ENCODE peak calls at places on chromosomes 5 and 9, in nine cellular contexts. One of them, this sample, is unnamed.

GRCh38 chr9:29397148-29397547 is 1823.9 kb upstream of the C9orf72 start:
- DNase-seq in endodermal cell: no peak
- DNase-seq in fibroblast of the aortic adventitia: no peak
- DNase-seq in IMR-90: no peak
- DNase-seq in tibial nerve: no peak
- DNase-seq in colonic mucosa: no peak
- DNase-seq in activated CD8-positive, alpha-beta T cell treated with anti-CD3 and anti-CD28 coated beads for 36 hours: no peak
- DNase-seq in sigmoid colon: no peak
- DNase-seq in GM20000: no peak
- DNase-seq in this sample: no peak

GRCh38 chr5:31481531-31481930 is 50.4 kb downstream of the DROSHA start:
- DNase-seq in endodermal cell: no peak
- DNase-seq in fibroblast of the aortic adventitia: no peak
- DNase-seq in IMR-90: peak; percentile 55
- DNase-seq in tibial nerve: no peak
- DNase-seq in colonic mucosa: no peak
- DNase-seq in activated CD8-positive, alpha-beta T cell treated with anti-CD3 and anti-CD28 coated beads for 36 hours: no peak
- DNase-seq in sigmoid colon: no peak
- DNase-seq in GM20000: no peak
- DNase-seq in this sample: no peak

GRCh38 chr9:88418715-88419540 is 30.7 kb downstream of the SPIN1 start:
- DNase-seq in endodermal cell: peak; percentile 53
- DNase-seq in fibroblast of the aortic adventitia: peak; percentile 31
- DNase-seq in IMR-90: no peak
- DNase-seq in tibial nerve: no peak
- DNase-seq in colonic mucosa: no peak
- DNase-seq in activated CD8-positive, alpha-beta T cell treated with anti-CD3 and anti-CD28 coated beads for 36 hours: peak; percentile 64
- DNase-seq in sigmoid colon: no peak
- DNase-seq in GM20000: no peak
- DNase-seq in this sample: no peak

GRCh38 chr5:1005904-1006655 is 2.5 kb upstream of the NKD2 start:
- DNase-seq in endodermal cell: peak; percentile 39
- DNase-seq in fibroblast of the aortic adventitia: no peak
- DNase-seq in IMR-90: no peak
- DNase-seq in tibial nerve: no peak
- DNase-seq in colonic mucosa: peak; percentile 17
- DNase-seq in activated CD8-positive, alpha-beta T cell treated with anti-CD3 and anti-CD28 coated beads for 36 hours: no peak
- DNase-seq in sigmoid colon: peak; percentile 51
- DNase-seq in GM20000: peak; percentile 35
- DNase-seq in this sample: no peak

GRCh38 chr5:127088226-127088625 is 14.9 kb upstream of the C5orf63 start:
- DNase-seq in endodermal cell: no peak
- DNase-seq in fibroblast of the aortic adventitia: peak; percentile 98
- DNase-seq in IMR-90: peak; percentile 97
- DNase-seq in tibial nerve: no peak
- DNase-seq in colonic mucosa: peak; percentile 29
- DNase-seq in activated CD8-positive, alpha-beta T cell treated with anti-CD3 and anti-CD28 coated beads for 36 hours: no peak
- DNase-seq in sigmoid colon: no peak
- DNase-seq in GM20000: no peak
- DNase-seq in this sample: no peak

GRCh38 chr9:76717611-76718010 is 46.6 kb upstream of the PCA3 start:
- DNase-seq in endodermal cell: no peak
- DNase-seq in fibroblast of the aortic adventitia: peak; percentile 41
- DNase-seq in IMR-90: peak; percentile 4
- DNase-seq in tibial nerve: no peak
- DNase-seq in colonic mucosa: no peak
- DNase-seq in activated CD8-positive, alpha-beta T cell treated with anti-CD3 and anti-CD28 coated beads for 36 hours: no peak
- DNase-seq in sigmoid colon: no peak
- DNase-seq in GM20000: no peak
- DNase-seq in this sample: no peak

GRCh38 chr5:158154226-158155005 is 295.5 kb upstream of the CLINT1 start:
- DNase-seq in endodermal cell: no peak
- DNase-seq in fibroblast of the aortic adventitia: peak; percentile 89
- DNase-seq in IMR-90: peak; percentile 50
- DNase-seq in tibial nerve: no peak
- DNase-seq in colonic mucosa: no peak
- DNase-seq in activated CD8-positive, alpha-beta T cell treated with anti-CD3 and anti-CD28 coated beads for 36 hours: no peak
- DNase-seq in sigmoid colon: peak; percentile 80
- DNase-seq in GM20000: no peak
- DNase-seq in this sample: no peak

GRCh38 chr5:179274321-179275315 is 70.6 kb downstream of the ADAMTS2 start:
- DNase-seq in endodermal cell: no peak
- DNase-seq in fibroblast of the aortic adventitia: no peak
- DNase-seq in IMR-90: no peak
- DNase-seq in tibial nerve: no peak
- DNase-seq in colonic mucosa: no peak
- DNase-seq in activated CD8-positive, alpha-beta T cell treated with anti-CD3 and anti-CD28 coated beads for 36 hours: no peak
- DNase-seq in sigmoid colon: peak; percentile 60
- DNase-seq in GM20000: no peak
- DNase-seq in this sample: no peak

GRCh38 chr5:9197881-9198260 is 348.0 kb downstream of the SEMA5A start:
- DNase-seq in endodermal cell: no peak
- DNase-seq in fibroblast of the aortic adventitia: no peak
- DNase-seq in IMR-90: peak; percentile 70
- DNase-seq in tibial nerve: no peak
- DNase-seq in colonic mucosa: no peak
- DNase-seq in activated CD8-positive, alpha-beta T cell treated with anti-CD3 and anti-CD28 coated beads for 36 hours: no peak
- DNase-seq in sigmoid colon: no peak
- DNase-seq in GM20000: peak; percentile 56
- DNase-seq in this sample: peak; percentile 59

GRCh38 chr9:96073531-96074284 is 198.2 kb downstream of the ERCC6L2 start:
- DNase-seq in endodermal cell: peak; percentile 62
- DNase-seq in fibroblast of the aortic adventitia: no peak
- DNase-seq in IMR-90: no peak
- DNase-seq in tibial nerve: no peak
- DNase-seq in colonic mucosa: no peak
- DNase-seq in activated CD8-positive, alpha-beta T cell treated with anti-CD3 and anti-CD28 coated beads for 36 hours: no peak
- DNase-seq in sigmoid colon: no peak
- DNase-seq in GM20000: no peak
- DNase-seq in this sample: no peak

GRCh38 chr5:82513739-82514138 is 235.6 kb upstream of the RPS23 start:
- DNase-seq in endodermal cell: peak; percentile 66
- DNase-seq in fibroblast of the aortic adventitia: no peak
- DNase-seq in IMR-90: no peak
- DNase-seq in tibial nerve: no peak
- DNase-seq in colonic mucosa: no peak
- DNase-seq in activated CD8-positive, alpha-beta T cell treated with anti-CD3 and anti-CD28 coated beads for 36 hours: no peak
- DNase-seq in sigmoid colon: no peak
- DNase-seq in GM20000: no peak
- DNase-seq in this sample: no peak

GRCh38 chr5:146836226-146836842 is 42.2 kb downstream of the PPP2R2B start:
- DNase-seq in endodermal cell: no peak
- DNase-seq in fibroblast of the aortic adventitia: no peak
- DNase-seq in IMR-90: no peak
- DNase-seq in tibial nerve: no peak
- DNase-seq in colonic mucosa: no peak
- DNase-seq in activated CD8-positive, alpha-beta T cell treated with anti-CD3 and anti-CD28 coated beads for 36 hours: no peak
- DNase-seq in sigmoid colon: no peak
- DNase-seq in GM20000: no peak
- DNase-seq in this sample: no peak

GRCh38 chr5:7856855-7857254 is 5.9 kb upstream of the CFAP90 start:
- DNase-seq in endodermal cell: peak; percentile 79
- DNase-seq in fibroblast of the aortic adventitia: peak; percentile 40
- DNase-seq in IMR-90: peak; percentile 28
- DNase-seq in tibial nerve: no peak
- DNase-seq in colonic mucosa: no peak
- DNase-seq in activated CD8-positive, alpha-beta T cell treated with anti-CD3 and anti-CD28 coated beads for 36 hours: peak; percentile 24
- DNase-seq in sigmoid colon: no peak
- DNase-seq in GM20000: peak; percentile 34
- DNase-seq in this sample: peak; percentile 32

GRCh38 chr9:136996361-136997281 is at the start of gene CLIC3:
- DNase-seq in endodermal cell: peak; percentile 85
- DNase-seq in fibroblast of the aortic adventitia: peak; percentile 52
- DNase-seq in IMR-90: no peak
- DNase-seq in tibial nerve: no peak
- DNase-seq in colonic mucosa: peak; percentile 81
- DNase-seq in activated CD8-positive, alpha-beta T cell treated with anti-CD3 and anti-CD28 coated beads for 36 hours: peak; percentile 66
- DNase-seq in sigmoid colon: no peak
- DNase-seq in GM20000: no peak
- DNase-seq in this sample: no peak

GRCh38 chr9:77910216-77910615 is 121.4 kb downstream of the GNAQ start:
- DNase-seq in endodermal cell: no peak
- DNase-seq in fibroblast of the aortic adventitia: no peak
- DNase-seq in IMR-90: no peak
- DNase-seq in tibial nerve: no peak
- DNase-seq in colonic mucosa: no peak
- DNase-seq in activated CD8-positive, alpha-beta T cell treated with anti-CD3 and anti-CD28 coated beads for 36 hours: no peak
- DNase-seq in sigmoid colon: no peak
- DNase-seq in GM20000: no peak
- DNase-seq in this sample: no peak

GRCh38 chr5:171158581-171158980 is 150.5 kb upstream of the TLX3 start:
- DNase-seq in endodermal cell: no peak
- DNase-seq in fibroblast of the aortic adventitia: no peak
- DNase-seq in IMR-90: no peak
- DNase-seq in tibial nerve: no peak
- DNase-seq in colonic mucosa: no peak
- DNase-seq in activated CD8-positive, alpha-beta T cell treated with anti-CD3 and anti-CD28 coated beads for 36 hours: no peak
- DNase-seq in sigmoid colon: no peak
- DNase-seq in GM20000: no peak
- DNase-seq in this sample: no peak

GRCh38 chr5:6682239-6682638 is 31.0 kb upstream of the TENT4A start:
- DNase-seq in endodermal cell: peak; percentile 69
- DNase-seq in fibroblast of the aortic adventitia: no peak
- DNase-seq in IMR-90: no peak
- DNase-seq in tibial nerve: no peak
- DNase-seq in colonic mucosa: no peak
- DNase-seq in activated CD8-positive, alpha-beta T cell treated with anti-CD3 and anti-CD28 coated beads for 36 hours: no peak
- DNase-seq in sigmoid colon: no peak
- DNase-seq in GM20000: no peak
- DNase-seq in this sample: no peak

DNA sequence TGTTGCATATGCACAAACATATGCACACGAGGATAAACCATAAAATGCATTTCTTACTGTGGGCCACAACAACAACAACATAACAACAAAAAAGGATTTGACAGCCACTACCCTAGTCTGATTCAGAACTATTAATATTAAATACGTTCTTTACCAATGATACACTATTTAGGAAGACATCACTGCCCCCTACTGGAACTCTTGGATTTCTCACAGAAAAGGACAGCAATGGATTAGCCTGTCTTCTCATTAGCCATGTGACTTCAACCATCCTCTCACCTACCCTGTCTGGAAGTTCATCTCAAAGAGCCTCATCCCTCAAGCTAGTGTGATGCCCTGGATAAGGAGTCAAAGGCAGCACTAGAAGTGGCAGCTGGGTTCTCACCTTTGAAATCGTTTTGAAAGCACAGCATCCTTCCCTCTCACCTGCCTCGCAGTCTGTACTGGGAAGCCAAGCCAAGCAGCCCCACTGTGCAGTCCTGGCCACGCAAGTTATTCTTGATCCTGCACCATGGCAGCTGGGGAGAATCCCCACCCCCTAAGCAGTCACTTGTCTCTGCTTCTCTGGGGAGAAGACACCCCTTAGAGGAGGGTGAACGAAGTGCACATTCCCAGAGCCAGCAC is 64.6 kb downstream of the SH3TC2 start:
- DNase-seq in endodermal cell: peak; percentile 69
- DNase-seq in fibroblast of the aortic adventitia: peak; percentile 81
- DNase-seq in IMR-90: peak; percentile 75
- DNase-seq in tibial nerve: no peak
- DNase-seq in colonic mucosa: peak; percentile 60
- DNase-seq in activated CD8-positive, alpha-beta T cell treated with anti-CD3 and anti-CD28 coated beads for 36 hours: peak; percentile 25
- DNase-seq in sigmoid colon: no peak
- DNase-seq in GM20000: peak; percentile 34
- DNase-seq in this sample: peak; percentile 33
- TF ChIP-seq CTCF in endodermal cell: peak; percentile 87
- TF ChIP-seq CTCF in fibroblast of the aortic adventitia: peak; percentile 67
- TF ChIP-seq CTCF in IMR-90: peak; percentile 73
- TF ChIP-seq CTCF in tibial nerve: peak; percentile 53
- TF ChIP-seq CTCF in colonic mucosa: peak; percentile 65
- TF ChIP-seq CTCF in activated CD8-positive, alpha-beta T cell treated with anti-CD3 and anti-CD28 coated beads for 36 hours: peak; percentile 71
- TF ChIP-seq CTCF in sigmoid colon: peak; percentile 42
- TF ChIP-seq CTCF in GM20000: peak; percentile 32
- TF ChIP-seq CTCF in this sample: no peak

GRCh38 chr5:147887026-147887627 is 8.6 kb downstream of the SCGB3A2 start:
- DNase-seq in endodermal cell: peak; percentile 63
- DNase-seq in fibroblast of the aortic adventitia: peak; percentile 76
- DNase-seq in IMR-90: peak; percentile 35
- DNase-seq in tibial nerve: no peak
- DNase-seq in colonic mucosa: peak; percentile 31
- DNase-seq in activated CD8-positive, alpha-beta T cell treated with anti-CD3 and anti-CD28 coated beads for 36 hours: peak; percentile 3
- DNase-seq in sigmoid colon: no peak
- DNase-seq in GM20000: no peak
- DNase-seq in this sample: no peak
- TF ChIP-seq CTCF in endodermal cell: peak; percentile 84
- TF ChIP-seq CTCF in fibroblast of the aortic adventitia: peak; percentile 71
- TF ChIP-seq CTCF in IMR-90: peak; percentile 52
- TF ChIP-seq CTCF in tibial nerve: peak; percentile 20
- TF ChIP-seq CTCF in colonic mucosa: peak; percentile 42
- TF ChIP-seq CTCF in activated CD8-positive, alpha-beta T cell treated with anti-CD3 and anti-CD28 coated beads for 36 hours: peak; percentile 45
- TF ChIP-seq CTCF in sigmoid colon: peak; percentile 44
- TF ChIP-seq CTCF in GM20000: no peak
- TF ChIP-seq CTCF in this sample: no peak

DNA sequence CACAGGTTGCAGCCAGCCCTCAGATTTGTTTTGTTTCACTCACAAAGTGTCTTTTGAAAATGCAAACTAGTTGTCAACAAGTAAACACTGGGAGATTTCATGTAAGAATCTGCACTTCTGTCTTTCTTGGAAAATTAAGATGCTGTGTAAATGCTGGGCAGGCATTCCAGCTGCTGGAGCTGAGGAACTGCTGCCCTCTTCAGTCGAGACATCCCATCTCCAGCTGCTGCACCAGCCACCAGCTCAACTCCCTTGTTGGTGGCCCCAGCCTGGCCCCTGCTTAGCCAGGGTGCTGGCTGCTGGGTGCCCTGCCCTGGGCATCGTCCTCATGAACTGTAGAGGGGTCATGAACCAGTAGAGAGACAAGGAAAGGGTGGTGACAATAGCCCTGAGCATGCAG is 33.1 kb upstream of the AFAP1L1 start:
- DNase-seq in endodermal cell: no peak
- DNase-seq in fibroblast of the aortic adventitia: peak; percentile 37
- DNase-seq in IMR-90: no peak
- DNase-seq in tibial nerve: no peak
- DNase-seq in colonic mucosa: no peak
- DNase-seq in activated CD8-positive, alpha-beta T cell treated with anti-CD3 and anti-CD28 coated beads for 36 hours: no peak
- DNase-seq in sigmoid colon: no peak
- DNase-seq in GM20000: no peak
- DNase-seq in this sample: no peak
- TF ChIP-seq CTCF in endodermal cell: peak; percentile 53
- TF ChIP-seq CTCF in fibroblast of the aortic adventitia: peak; percentile 48
- TF ChIP-seq CTCF in IMR-90: peak; percentile 32
- TF ChIP-seq CTCF in tibial nerve: no peak
- TF ChIP-seq CTCF in colonic mucosa: no peak
- TF ChIP-seq CTCF in activated CD8-positive, alpha-beta T cell treated with anti-CD3 and anti-CD28 coated beads for 36 hours: no peak
- TF ChIP-seq CTCF in sigmoid colon: no peak
- TF ChIP-seq CTCF in GM20000: no peak
- TF ChIP-seq CTCF in this sample: no peak

DNA sequence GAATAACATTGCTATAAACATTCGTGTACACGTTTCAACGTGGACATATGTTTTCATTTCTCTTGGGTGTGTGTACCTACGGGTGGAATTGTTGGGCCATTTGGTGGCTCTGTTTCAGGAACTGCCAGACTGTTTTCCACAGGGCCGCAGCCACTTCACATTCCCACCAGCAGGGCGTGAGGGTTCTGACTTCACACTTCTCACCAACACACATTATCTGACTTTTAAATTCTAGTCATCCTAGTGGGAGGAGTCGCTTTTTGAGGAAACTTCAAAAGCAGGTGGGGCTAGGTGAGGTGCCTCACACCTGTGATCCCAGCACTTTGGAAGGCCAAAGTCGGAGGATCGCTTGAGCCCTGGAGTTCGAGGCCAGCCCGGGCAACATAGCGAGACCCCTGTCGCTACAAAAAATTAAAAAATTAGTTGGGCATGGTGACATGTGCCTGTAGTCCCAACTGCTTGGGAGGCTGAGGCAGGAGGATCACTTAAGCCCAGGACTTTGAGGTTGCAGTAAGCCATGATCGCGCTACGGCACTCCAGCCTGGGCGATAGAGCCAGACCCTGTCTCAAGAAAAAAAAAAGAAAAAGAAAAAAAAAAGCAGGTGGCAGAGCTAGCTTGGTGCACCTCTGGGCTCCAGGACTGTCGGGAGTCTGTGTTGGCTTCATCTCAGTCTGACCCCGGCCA is 28.5 kb downstream of the TSPAN17 start:
- DNase-seq in endodermal cell: peak; percentile 92
- DNase-seq in fibroblast of the aortic adventitia: peak; percentile 13
- DNase-seq in IMR-90: no peak
- DNase-seq in tibial nerve: no peak
- DNase-seq in colonic mucosa: no peak
- DNase-seq in activated CD8-positive, alpha-beta T cell treated with anti-CD3 and anti-CD28 coated beads for 36 hours: no peak
- DNase-seq in sigmoid colon: no peak
- DNase-seq in GM20000: no peak
- DNase-seq in this sample: no peak
- TF ChIP-seq CTCF in endodermal cell: peak; percentile 87
- TF ChIP-seq CTCF in fibroblast of the aortic adventitia: peak; percentile 57
- TF ChIP-seq CTCF in IMR-90: peak; percentile 39
- TF ChIP-seq CTCF in tibial nerve: no peak
- TF ChIP-seq CTCF in colonic mucosa: no peak
- TF ChIP-seq CTCF in activated CD8-positive, alpha-beta T cell treated with anti-CD3 and anti-CD28 coated beads for 36 hours: no peak
- TF ChIP-seq CTCF in sigmoid colon: no peak
- TF ChIP-seq CTCF in GM20000: no peak
- TF ChIP-seq CTCF in this sample: no peak

This sample was measured in GM13976.